ENCODE peak calls at places on chromosomes 5 and 9, in eight cellular contexts. R is DND-41, Z is HepG2, M is H9, V is IMR-90, Q is psoas muscle, C is adipocyte, U is thoracic aorta. L is an unnamed sample.

GRCh38 chr9:2096376-2096970 is 81.3 kb downstream of the SMARCA2 start:
- DNase-seq in R (no peak), Q (no peak), C (no peak), M (no peak), V (no peak), Z (no peak), U (no peak), L (no peak)

GRCh38 chr5:174690256-174690655 is 34.1 kb upstream of the MSX2 start:
- DNase-seq in U (no peak), R (no peak), V (peak; percentile 18), Q (no peak), C (no peak), M (peak; percentile 63), Z (no peak), L (no peak)

GRCh38 chr9:80867731-80868130 is 821.6 kb downstream of the TLE1 start:
- DNase-seq in Q (no peak), U (no peak), R (no peak), C (peak; percentile 18), M (no peak), Z (no peak), V (peak; percentile 72), L (peak; percentile 83)

GRCh38 chr5:107012371-107012770 is 658.4 kb downstream of the EFNA5 start:
- DNase-seq in Z (no peak), Q (no peak), V (no peak), M (no peak), U (no peak), C (no peak), R (no peak), L (no peak)

GRCh38 chr9:120366646-120367019 is 213.3 kb downstream of the CDK5RAP2 start:
- DNase-seq in M (peak; percentile 70), V (peak; percentile 91), Z (peak; percentile 88), Q (peak; percentile 50), C (peak; percentile 87), U (no peak), R (no peak), L (peak; percentile 49)

GRCh38 chr9:134950811-134951210 is 33.1 kb upstream of the FCN1 start:
- DNase-seq in R (no peak), M (no peak), C (no peak), U (no peak), Z (no peak), Q (no peak), V (no peak), L (no peak)

GRCh38 chr5:171709930-171710329 is 75.7 kb upstream of the SMIM23 start:
- DNase-seq in Z (no peak), R (no peak), M (peak; percentile 13), U (no peak), Q (no peak), V (no peak), C (no peak), L (no peak)

GRCh38 chr9:98854206-98854756 is 46.8 kb downstream of the GALNT12 start:
- DNase-seq in Z (no peak), R (no peak), V (peak; percentile 75), C (peak; percentile 69), Q (no peak), U (no peak), M (no peak), L (no peak)

GRCh38 chr9:130996205-130996604 is 12.8 kb upstream of the LAMC3 start:
- DNase-seq in U (no peak), R (no peak), V (no peak), Q (no peak), M (no peak), C (no peak), Z (no peak), L (no peak)

GRCh38 chr5:17431272-17432050 is 66.6 kb upstream of the TAF11L2 start:
- DNase-seq in Q (no peak), Z (no peak), M (no peak), R (no peak), U (no peak), C (no peak), V (no peak), L (no peak)

GRCh38 chr9:35500130-35500748 is 10.3 kb downstream of the RUSC2 start:
- DNase-seq in M (no peak), C (no peak), U (no peak), Q (no peak), V (no peak), R (no peak), Z (no peak), L (no peak)

GRCh38 chr9:35495984-35496383 is 6.1 kb downstream of the RUSC2 start:
- DNase-seq in Z (no peak), U (no peak), R (no peak), V (no peak), M (no peak), Q (no peak), C (no peak), L (no peak)

GRCh38 chr9:35501941-35502340 is 12.0 kb downstream of the RUSC2 start:
- DNase-seq in M (no peak), Q (no peak), V (no peak), C (no peak), Z (no peak), U (no peak), R (no peak), L (no peak)

GRCh38 chr9:35499029-35499700 is 9.3 kb downstream of the RUSC2 start:
- DNase-seq in V (no peak), R (no peak), U (no peak), C (no peak), M (no peak), Z (no peak), Q (no peak), L (no peak)

GRCh38 chr9:35499701-35500030 is 9.8 kb downstream of the RUSC2 start:
- DNase-seq in C (no peak), U (no peak), M (no peak), Z (no peak), V (no peak), R (no peak), Q (no peak), L (no peak)
- H3K9me3 ChIP-seq in C (no peaks in the 10 kb centered on the region), U (no peaks in the 10 kb centered on the region), M (no peaks in the 10 kb centered on the region), Z (no peaks in the 10 kb centered on the region), V (no peaks in the 10 kb centered on the region), R (no peaks in the 10 kb centered on the region), Q (no peaks in the 10 kb centered on the region), L (no peaks in the 10 kb centered on the region)

DNA sequence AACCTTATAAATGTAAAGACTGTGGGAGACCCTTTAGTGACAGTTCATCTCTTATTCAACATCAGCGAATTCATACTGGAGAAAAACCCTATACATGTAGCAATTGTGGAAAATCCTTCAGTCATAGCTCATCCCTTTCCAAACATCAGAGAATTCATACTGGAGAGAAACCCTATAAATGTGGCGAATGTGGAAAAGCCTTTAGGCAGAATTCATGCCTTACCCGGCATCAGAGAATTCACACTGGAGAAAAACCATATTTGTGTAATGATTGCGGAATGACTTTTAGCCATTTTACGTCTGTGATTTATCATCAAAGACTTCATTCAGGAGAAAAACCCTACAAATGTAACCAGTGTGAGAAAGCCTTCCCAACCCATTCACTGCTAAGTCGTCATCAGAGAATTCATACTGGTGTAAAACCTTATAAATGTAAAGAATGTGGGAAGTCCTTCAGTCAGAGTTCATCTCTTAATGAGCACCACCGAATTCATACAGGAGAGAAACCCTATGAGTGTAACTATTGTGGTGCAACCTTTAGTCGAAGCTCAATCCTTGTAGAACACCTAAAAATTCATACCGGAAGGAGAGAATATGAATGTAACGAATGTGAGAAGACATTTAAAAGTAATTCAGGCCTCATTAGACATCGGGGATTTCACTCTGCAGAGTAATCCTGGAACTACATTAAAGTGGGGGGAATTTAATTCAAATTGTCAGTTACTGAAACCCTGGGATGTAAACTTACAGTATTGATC is 17.7 kb downstream of the ZNF483 start:
- DNase-seq in M (no peak), U (no peak), C (no peak), Z (no peak), R (no peak), V (no peak), Q (no peak), L (no peak)
- H3K9me3 ChIP-seq in M (peaks cover 81% of the 10 kb centered on the region), U (peaks cover 96% of the 10 kb centered on the region), C (peaks cover 100% of the 10 kb centered on the region), Z (peaks cover 92% of the 10 kb centered on the region), R (peaks cover 22% of the 10 kb centered on the region), V (peaks cover 70% of the 10 kb centered on the region), Q (peaks cover 87% of the 10 kb centered on the region), L (peaks cover 55% of the 10 kb centered on the region)

GRCh38 chr5:167759411-167759821 is 532.0 kb upstream of the WWC1 start:
- DNase-seq in M (no peak), Q (no peak), U (no peak), R (no peak), V (peak; percentile 61), C (no peak), Z (no peak), L (peak; percentile 100)

GRCh38 chr5:167755420-167755819 is 536.0 kb upstream of the WWC1 start:
- DNase-seq in V (no peak), Z (no peak), Q (no peak), R (no peak), M (no peak), C (no peak), U (no peak), L (no peak)

GRCh38 chr5:167754501-167754941 is 536.9 kb upstream of the WWC1 start:
- DNase-seq in V (no peak), R (no peak), Z (no peak), M (no peak), Q (no peak), C (peak; percentile 72), U (no peak), L (no peak)

GRCh38 chr5:167753725-167754490 is 537.5 kb upstream of the WWC1 start:
- DNase-seq in V (no peak), R (no peak), C (no peak), Q (no peak), M (no peak), U (no peak), Z (no peak), L (no peak)
- H3K9me3 ChIP-seq in V (no peaks in the 10 kb centered on the region), R (no peaks in the 10 kb centered on the region), C (no peaks in the 10 kb centered on the region), Q (no peaks in the 10 kb centered on the region), M (no peaks in the 10 kb centered on the region), U (no peaks in the 10 kb centered on the region), Z (no peaks in the 10 kb centered on the region), L (no peaks in the 10 kb centered on the region)

GRCh38 chr5:141409598-141410306 is 1.9 kb downstream of the PCDHGB6 start:
- DNase-seq in M (no peak), Z (no peak), R (no peak), Q (no peak), U (no peak), V (no peak), C (no peak), L (no peak)

GRCh38 chr5:141411575-141411974 is 1.2 kb upstream of the PCDHGA10 start:
- DNase-seq in R (no peak), V (no peak), U (no peak), Q (no peak), M (no peak), C (no peak), Z (no peak), L (no peak)

GRCh38 chr5:141412853-141413539 is at the start of gene PCDHGA10:
- DNase-seq in M (peak; percentile 73), R (peak; percentile 50), V (peak; percentile 80), C (peak; percentile 97), Q (peak; percentile 43), Z (peak; percentile 15), U (no peak), L (peak; percentile 34)

GRCh38 chr5:141419074-141419880 is 1.6 kb upstream of the PCDHGA11 start:
- DNase-seq in M (peak; percentile 28), C (no peak), R (no peak), Z (no peak), V (no peak), U (no peak), Q (no peak), L (no peak)

DNA sequence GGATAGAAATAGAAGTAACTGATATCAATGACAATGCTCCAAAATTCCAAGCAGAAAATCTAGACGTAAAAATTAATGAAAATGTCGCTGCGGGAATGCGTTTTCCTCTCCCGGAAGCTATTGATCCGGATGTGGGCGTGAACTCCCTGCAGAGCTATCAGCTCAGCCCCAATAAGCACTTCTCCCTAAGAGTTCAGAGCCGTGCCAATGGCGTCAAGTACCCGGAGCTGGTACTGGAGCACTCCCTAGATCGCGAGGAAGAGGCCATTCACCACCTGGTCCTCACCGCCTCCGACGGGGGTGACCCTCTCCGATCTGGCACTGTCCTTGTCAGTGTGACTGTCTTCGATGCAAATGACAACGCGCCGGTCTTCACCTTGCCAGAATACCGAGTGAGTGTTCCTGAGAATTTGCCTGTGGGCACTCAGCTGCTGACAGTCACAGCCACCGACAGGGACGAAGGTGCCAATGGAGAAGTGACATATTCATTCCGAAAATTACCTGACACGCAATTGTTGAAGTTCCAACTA is 818 bp downstream of the PCDHGA10 start:
- DNase-seq in C (no peak), M (peak; percentile 31), U (no peak), Z (no peak), V (no peak), R (no peak), Q (no peak), L (no peak)
- H3K9me3 ChIP-seq in C (peaks cover 29% of the 10 kb centered on the region), M (peaks cover 6% of the 10 kb centered on the region), U (peaks cover 97% of the 10 kb centered on the region), Z (peaks cover 6% of the 10 kb centered on the region), V (peaks cover 50% of the 10 kb centered on the region), R (no peaks in the 10 kb centered on the region), Q (peaks cover 7% of the 10 kb centered on the region), L (peaks cover 40% of the 10 kb centered on the region)

L was measured in mammary epithelial cell.